ENCODE peak calls at places on chromosomes 12 and 14, in seven cellular contexts. Y, N, E, U, K, J and B are unnamed samples.

GRCh38 chr14:55731881-55732498 is 152.0 kb downstream of the KTN1 start:
- DNase-seq in J (no peak), E (no peak), N (peak), K (peak), Y (peak), U (no peak), B (peak)

GRCh38 chr14:70653662-70654061 is 11.9 kb downstream of the TTC9 start:
- DNase-seq in E (no peak), K (no peak), Y (no peak), J (no peak), N (no peak), U (no peak), B (no peak)

GRCh38 chr12:59736359-59736758 is 140.5 kb downstream of the SLC16A7 start:
- DNase-seq in N (no peak), Y (no peak), J (no peak), U (no peak), E (no peak), K (no peak), B (peak)

GRCh38 chr12:92927436-92928116 is 1.5 kb downstream of the EEA1 start:
- DNase-seq in Y (peak), K (no peak), E (no peak), U (no peak), J (no peak), N (no peak), B (no peak)

GRCh38 chr14:105420976-105421674 is 1.5 kb downstream of the MTA1 start:
- DNase-seq in E (no peak), N (peak), Y (no peak), J (peak), K (no peak), U (no peak), B (no peak)

GRCh38 chr12:94266796-94267529 is 118.6 kb downstream of the PLXNC1 start:
- DNase-seq in E (no peak), N (no peak), Y (no peak), J (no peak), U (no peak), K (no peak), B (no peak)

GRCh38 chr14:53295985-53296582 is 143.0 kb upstream of the DDHD1 start:
- DNase-seq in Y (peak), J (no peak), E (no peak), K (no peak), N (no peak), U (no peak), B (no peak)

GRCh38 chr12:107014050-107014449 is 27.1 kb upstream of the MTERF2 start:
- DNase-seq in Y (no peak), N (no peak), E (no peak), U (no peak), K (no peak), J (no peak), B (peak)

GRCh38 chr12:111448266-111448830 is 42.6 kb downstream of the SH2B3 start:
- DNase-seq in Y (no peak), E (no peak), U (no peak), K (no peak), N (no peak), J (no peak), B (peak)

GRCh38 chr12:119589634-119590033 is 3.9 kb upstream of the TMEM233 start:
- DNase-seq in N (no peak), J (no peak), K (no peak), E (no peak), U (no peak), Y (no peak), B (no peak)

GRCh38 chr12:13367973-13368372 is 171.4 kb downstream of the EMP1 start:
- DNase-seq in J (no peak), U (no peak), Y (no peak), K (no peak), E (no peak), N (no peak), B (no peak)

GRCh38 chr12:92206596-92206995 is 61.0 kb upstream of the BTG1 start:
- DNase-seq in E (no peak), Y (no peak), N (no peak), U (no peak), K (no peak), J (no peak), B (no peak)

GRCh38 chr12:89235189-89235993 is 116.9 kb downstream of the DUSP6 start:
- DNase-seq in E (no peak), U (no peak), K (no peak), N (no peak), Y (peak), J (no peak), B (no peak)

GRCh38 chr14:71240154-71240553 is 332.9 kb downstream of the PCNX1 start:
- DNase-seq in Y (no peak), U (no peak), N (no peak), J (no peak), K (no peak), E (no peak), B (no peak)

GRCh38 chr12:45314770-45315169 is 98.9 kb downstream of the ANO6 start:
- DNase-seq in E (no peak), K (no peak), J (no peak), N (no peak), U (no peak), Y (no peak), B (no peak)

GRCh38 chr14:100589760-100590469 is 2.7 kb upstream of the BEGAIN start:
- DNase-seq in N (no peak), U (no peak), Y (no peak), J (no peak), K (no peak), E (no peak), B (no peak)

GRCh38 chr12:119624971-119625370 is 31.4 kb downstream of the TMEM233 start:
- DNase-seq in E (no peak), U (no peak), N (no peak), Y (no peak), K (no peak), J (no peak), B (no peak)

GRCh38 chr12:30484658-30485057 is 211.0 kb downstream of the IPO8 start:
- DNase-seq in J (no peak), N (no peak), U (no peak), K (no peak), Y (no peak), E (no peak), B (no peak)

GRCh38 chr14:22131749-22132476 is 457.1 kb downstream of the DAD1 start:
- DNase-seq in U (no peak), E (no peak), Y (peak), K (no peak), J (no peak), N (peak), B (no peak)

GRCh38 chr14:100688598-100689499 is 37.8 kb upstream of the DLK1 start:
- DNase-seq in E (peak), Y (no peak), K (no peak), J (peak), N (no peak), U (no peak), B (no peak)

GRCh38 chr14:77181603-77182437 is at the start of gene TMEM63C:
- DNase-seq in E (peak), K (peak), N (peak), Y (peak), U (peak), J (peak), B (peak)

GRCh38 chr12:109517619-109518018 is 40.2 kb downstream of the UBE3B start:
- DNase-seq in Y (no peak), U (no peak), N (peak), K (no peak), E (no peak), J (no peak), B (no peak)

GRCh38 chr12:123713398-123714301 is 1.5 kb downstream of the ATP6V0A2 start:
- DNase-seq in K (no peak), U (no peak), E (no peak), J (no peak), Y (peak), N (no peak), B (peak)

GRCh38 chr12:117036046-117036445 is 63.2 kb downstream of the TESC start:
- DNase-seq in N (no peak), U (no peak), E (no peak), K (no peak), Y (no peak), J (no peak), B (no peak)

GRCh38 chr12:24839268-24839791 is 109.6 kb downstream of the BCAT1 start:
- DNase-seq in K (no peak), E (no peak), J (no peak), N (no peak), Y (no peak), U (no peak), B (no peak)

GRCh38 chr14:54172562-54172961 is 215.9 kb upstream of the BMP4 start:
- DNase-seq in E (no peak), N (no peak), K (no peak), Y (no peak), U (no peak), J (no peak), B (no peak)

GRCh38 chr12:18799561-18799960 is 61.6 kb downstream of the CAPZA3 start:
- DNase-seq in Y (no peak), J (no peak), K (no peak), E (no peak), U (no peak), N (no peak), B (no peak)

GRCh38 chr12:107760207-107760816 is 625 bp downstream of the PRDM4 start:
- DNase-seq in J (peak), U (no peak), Y (peak), E (no peak), N (peak), K (peak), B (peak)

GRCh38 chr12:92363295-92364146 is 217.9 kb upstream of the BTG1 start:
- DNase-seq in J (no peak), Y (peak), E (no peak), U (peak), N (peak), K (peak), B (peak)

GRCh38 chr12:56300644-56301464 is 724 bp upstream of the CS start:
- DNase-seq in K (no peak), N (no peak), J (no peak), Y (no peak), E (no peak), U (no peak), B (no peak)

GRCh38 chr12:92034083-92034482 is 111.6 kb downstream of the BTG1 start:
- DNase-seq in N (no peak), K (no peak), J (no peak), E (no peak), Y (no peak), U (no peak), B (no peak)

GRCh38 chr14:65070710-65071033 is 31.6 kb downstream of the MAX start:
- DNase-seq in E (no peak), Y (no peak), J (no peak), N (no peak), U (no peak), K (no peak), B (no peak)

GRCh38 chr12:9794484-9795063 is 32.7 kb upstream of the KLRF1 start:
- DNase-seq in U (no peak), K (no peak), Y (no peak), N (no peak), J (no peak), E (no peak), B (no peak)

GRCh38 chr12:29889737-29890136 is 106.0 kb upstream of the TMTC1 start:
- DNase-seq in N (peak), E (peak), U (no peak), Y (no peak), J (peak), K (no peak), B (peak)

GRCh38 chr14:64930085-64930843 is 12.3 kb downstream of the GPX2 start:
- DNase-seq in E (no peak), J (no peak), K (no peak), Y (no peak), U (no peak), N (no peak), B (no peak)

GRCh38 chr12:23949212-23950010 is at the start of gene SOX5:
- DNase-seq in K (no peak), Y (no peak), J (peak), N (peak), U (no peak), E (no peak), B (peak)

GRCh38 chr12:53005215-53005985 is 856 bp upstream of the EIF4B start:
- DNase-seq in N (peak), U (no peak), Y (no peak), J (no peak), K (no peak), E (no peak), B (peak)

GRCh38 chr14:101506921-101507300 is 54.4 kb upstream of the DIO3 start:
- DNase-seq in K (no peak), E (no peak), U (no peak), J (no peak), N (peak), Y (no peak), B (peak)

GRCh38 chr12:25089738-25090137 is 105.2 kb downstream of the DNAI7 start:
- DNase-seq in Y (no peak), J (no peak), U (no peak), N (no peak), K (no peak), E (no peak), B (no peak)